ENCODE peak calls at places on chromosomes 2 and 18, in nine cellular contexts. Z, J, A, M, X, E, W, H and B are unnamed samples.

GRCh38 chr2:167103028-167103756 is 214.9 kb downstream of the XIRP2 start:
- DNase-seq in Z (no peak), J (no peak), A (no peak), M (no peak), X (no peak), E (no peak), W (no peak), H (no peak), B (no peak)

GRCh38 chr18:2961828-2962227 is 51.1 kb downstream of the LPIN2 start:
- DNase-seq in Z (no peak), J (no peak), A (peak; percentile 52), M (peak; percentile 34), X (no peak), E (no peak), W (no peak), H (no peak), B (no peak)

GRCh38 chr2:26150243-26150642 is 22.6 kb upstream of the GAREM2 start:
- DNase-seq in Z (no peak), J (no peak), A (no peak), M (no peak), X (no peak), E (no peak), W (no peak), H (no peak), B (no peak)

GRCh38 chr18:79625195-79625923 is 54.2 kb upstream of the CTDP1 start:
- DNase-seq in Z (no peak), J (peak; percentile 70), A (no peak), M (no peak), X (no peak), E (peak; percentile 43), W (no peak), H (no peak), B (no peak)

GRCh38 chr18:36579311-36579710 is 249.5 kb downstream of the TPGS2 start:
- DNase-seq in Z (no peak), J (no peak), A (no peak), M (no peak), X (no peak), E (no peak), W (no peak), H (no peak), B (no peak)

GRCh38 chr2:235449568-235449967 is 44.3 kb upstream of the AGAP1 start:
- DNase-seq in Z (no peak), J (no peak), A (no peak), M (no peak), X (no peak), E (no peak), W (no peak), H (no peak), B (no peak)

GRCh38 chr2:16121231-16121985 is 181.1 kb downstream of the MYCN start:
- DNase-seq in Z (no peak), J (no peak), A (no peak), M (no peak), X (no peak), E (no peak), W (no peak), H (no peak), B (no peak)

GRCh38 chr18:48263913-48264506 is 145.2 kb downstream of the ZBTB7C start:
- DNase-seq in Z (no peak), J (no peak), A (no peak), M (no peak), X (no peak), E (no peak), W (no peak), H (no peak), B (no peak)

GRCh38 chr18:57353940-57354461 is 1.6 kb downstream of the ST8SIA3 start:
- DNase-seq in Z (peak; percentile 74), J (no peak), A (peak; percentile 41), M (peak; percentile 90), X (no peak), E (peak; percentile 74), W (no peak), H (peak; percentile 54), B (peak; percentile 43)

GRCh38 chr2:9335322-9335754 is 88.0 kb downstream of the ITGB1BP1 start:
- DNase-seq in Z (no peak), J (no peak), A (no peak), M (no peak), X (no peak), E (no peak), W (no peak), H (peak; percentile 10), B (no peak)

GRCh38 chr2:16002575-16002974 is 62.2 kb downstream of the MYCN start:
- DNase-seq in Z (no peak), J (no peak), A (no peak), M (no peak), X (no peak), E (no peak), W (no peak), H (no peak), B (no peak)

GRCh38 chr2:149763358-149763757 is 175.8 kb upstream of the MMADHC start:
- DNase-seq in Z (no peak), J (no peak), A (no peak), M (no peak), X (no peak), E (no peak), W (no peak), H (no peak), B (no peak)

GRCh38 chr18:36186461-36187137 is 698 bp upstream of the MOCOS start:
- DNase-seq in Z (no peak), J (no peak), A (peak; percentile 52), M (no peak), X (peak; percentile 59), E (peak; percentile 72), W (no peak), H (no peak), B (no peak)

GRCh38 chr2:219125225-219125885 is 35.3 kb downstream of the NHEJ1 start:
- DNase-seq in Z (no peak), J (no peak), A (peak; percentile 25), M (no peak), X (peak; percentile 83), E (peak; percentile 74), W (peak; percentile 34), H (no peak), B (no peak)

GRCh38 chr2:229348135-229348534 is 77.0 kb upstream of the PID1 start:
- DNase-seq in Z (no peak), J (no peak), A (no peak), M (no peak), X (no peak), E (no peak), W (no peak), H (no peak), B (no peak)

GRCh38 chr2:181656450-181657261 is at the start of gene CERKL:
- DNase-seq in Z (peak; percentile 69), J (no peak), A (peak; percentile 41), M (peak; percentile 60), X (peak; percentile 83), E (peak; percentile 69), W (no peak), H (no peak), B (no peak)

GRCh38 chr2:11656252-11656651 is 13.7 kb downstream of the NTSR2 start:
- DNase-seq in Z (no peak), J (no peak), A (no peak), M (no peak), X (no peak), E (no peak), W (no peak), H (no peak), B (no peak)

GRCh38 chr2:19235308-19235707 is 123.1 kb downstream of the OSR1 start:
- DNase-seq in Z (no peak), J (no peak), A (no peak), M (no peak), X (no peak), E (no peak), W (no peak), H (no peak), B (no peak)

GRCh38 chr18:68679531-68679930 is 35.4 kb downstream of the TMX3 start:
- DNase-seq in Z (no peak), J (no peak), A (no peak), M (no peak), X (no peak), E (no peak), W (no peak), H (no peak), B (no peak)

GRCh38 chr2:128566671-128567070 is 248.0 kb upstream of the HS6ST1 start:
- DNase-seq in Z (no peak), J (no peak), A (no peak), M (no peak), X (no peak), E (no peak), W (no peak), H (no peak), B (no peak)

GRCh38 chr2:10412380-10412779 is 35.7 kb downstream of the ODC1 start:
- DNase-seq in Z (peak; percentile 63), J (no peak), A (peak; percentile 63), M (peak; percentile 48), X (peak; percentile 55), E (no peak), W (no peak), H (no peak), B (peak; percentile 46)

GRCh38 chr18:48676346-48676745 is 137.5 kb downstream of the CTIF start:
- DNase-seq in Z (peak; percentile 7), J (peak; percentile 74), A (no peak), M (no peak), X (no peak), E (peak; percentile 63), W (no peak), H (no peak), B (no peak)

GRCh38 chr2:220157312-220157711 is 529.9 kb downstream of the SLC4A3 start:
- DNase-seq in Z (no peak), J (no peak), A (no peak), M (no peak), X (no peak), E (no peak), W (no peak), H (no peak), B (no peak)

GRCh38 chr18:76463872-76464271 is 31.2 kb downstream of the ZNF516 start:
- DNase-seq in Z (no peak), J (no peak), A (no peak), M (no peak), X (no peak), E (no peak), W (no peak), H (no peak), B (no peak)

GRCh38 chr2:164796999-164797398 is 44.6 kb downstream of the COBLL1 start:
- DNase-seq in Z (no peak), J (no peak), A (no peak), M (no peak), X (no peak), E (no peak), W (no peak), H (no peak), B (no peak)

GRCh38 chr2:220466251-220466691 is 838.8 kb downstream of the SLC4A3 start:
- DNase-seq in Z (no peak), J (no peak), A (no peak), M (no peak), X (no peak), E (no peak), W (no peak), H (no peak), B (no peak)

GRCh38 chr2:230758566-230759480 is 46.2 kb downstream of the CAB39 start:
- DNase-seq in Z (no peak), J (no peak), A (no peak), M (no peak), X (no peak), E (no peak), W (no peak), H (no peak), B (no peak)

GRCh38 chr18:74084184-74084583 is 63.5 kb downstream of the FBXO15 start:
- DNase-seq in Z (no peak), J (no peak), A (no peak), M (no peak), X (no peak), E (no peak), W (no peak), H (no peak), B (no peak)

GRCh38 chr2:205869439-205869838 is 187.1 kb downstream of the NRP2 start:
- DNase-seq in Z (no peak), J (no peak), A (no peak), M (no peak), X (no peak), E (no peak), W (no peak), H (no peak), B (no peak)

GRCh38 chr2:227860116-227860724 is 11.2 kb upstream of the DAW1 start:
- DNase-seq in Z (no peak), J (no peak), A (no peak), M (no peak), X (no peak), E (peak; percentile 60), W (no peak), H (no peak), B (no peak)

GRCh38 chr2:106852103-106852502 is 33.9 kb downstream of the ST6GAL2 start:
- DNase-seq in Z (no peak), J (no peak), A (no peak), M (no peak), X (no peak), E (no peak), W (no peak), H (no peak), B (no peak)